ENCODE peak calls at places on chromosomes 11 and 22, in nine cellular contexts. H is activated CD4-positive, alpha-beta T cell treated with anti-CD3 and anti-CD28 coated beads for 36 hours; G is astrocyte of the spinal cord; S is HEK293T; W is NCI-H1930; M is Peyer's patch; N is NCI-H1105; C is left cardiac atrium; Z is aorta. I is an unnamed sample.

GRCh38 chr11:77087723-77088225 is 14.9 kb upstream of the OMP start:
- DNase-seq in H (no peak), G (no peak), S (no peak), W (no peak), M (peak), N (no peak), C (peak), Z (peak), I (no peak)

GRCh38 chr11:43802509-43802908 is 78.1 kb upstream of the ALKBH3 start:
- DNase-seq in H (no peak), G (no peak), S (peak), W (no peak), M (no peak), N (no peak), C (no peak), Z (no peak), I (peak)

GRCh38 chr11:115961168-115962003 is 457.2 kb upstream of the CADM1 start:
- DNase-seq in H (no peak), G (no peak), S (no peak), W (no peak), M (no peak), N (no peak), C (no peak), Z (no peak), I (no peak)

GRCh38 chr11:79199729-79200354 is 241.0 kb downstream of the TENM4 start:
- DNase-seq in H (no peak), G (no peak), S (no peak), W (no peak), M (no peak), N (no peak), C (no peak), Z (no peak), I (no peak)

GRCh38 chr11:12569499-12570040 is 104.7 kb upstream of the TEAD1 start:
- DNase-seq in H (no peak), G (peak), S (no peak), W (no peak), M (no peak), N (no peak), C (no peak), Z (no peak), I (no peak)

GRCh38 chr22:49812838-49813237 is 14.8 kb downstream of the BRD1 start:
- DNase-seq in H (no peak), G (no peak), S (no peak), W (no peak), M (no peak), N (no peak), C (no peak), Z (peak), I (no peak)

GRCh38 chr22:50665212-50665611 is 7.4 kb upstream of the SHANK3 start:
- DNase-seq in H (no peak), G (no peak), S (no peak), W (no peak), M (no peak), N (no peak), C (no peak), Z (peak), I (no peak)

GRCh38 chr22:32997295-32997694 is 60.9 kb downstream of the SYN3 start:
- DNase-seq in H (no peak), G (no peak), S (no peak), W (no peak), M (no peak), N (no peak), C (no peak), Z (no peak), I (no peak)

GRCh38 chr11:29530961-29531360 is 485.9 kb downstream of the KCNA4 start:
- DNase-seq in H (no peak), G (no peak), S (no peak), W (no peak), M (no peak), N (no peak), C (no peak), Z (no peak), I (no peak)

GRCh38 chr11:11510939-11511338 is 110.9 kb downstream of the GALNT18 start:
- DNase-seq in H (no peak), G (peak), S (no peak), W (peak), M (no peak), N (peak), C (peak), Z (no peak), I (no peak)

GRCh38 chr22:46549565-46549840 is 12.1 kb upstream of the CELSR1 start:
- DNase-seq in H (no peak), G (no peak), S (no peak), W (no peak), M (no peak), N (no peak), C (no peak), Z (peak), I (no peak)

GRCh38 chr11:6328321-6328720 is 8.0 kb upstream of the CAVIN3 start:
- DNase-seq in H (no peak), G (no peak), S (no peak), W (no peak), M (no peak), N (no peak), C (no peak), Z (no peak), I (no peak)

GRCh38 chr22:45069925-45070324 is 60.1 kb upstream of the PHF21B start:
- DNase-seq in H (peak), G (no peak), S (no peak), W (no peak), M (no peak), N (no peak), C (no peak), Z (no peak), I (no peak)

GRCh38 chr11:62439785-62440602 is 21.2 kb downstream of the SCGB1A1 start:
- DNase-seq in H (no peak), G (no peak), S (no peak), W (no peak), M (peak), N (no peak), C (peak), Z (peak), I (no peak)

GRCh38 chr22:40922484-40923303 is 28.5 kb upstream of the RBX1 start:
- DNase-seq in H (no peak), G (peak), S (peak), W (peak), M (no peak), N (peak), C (no peak), Z (no peak), I (peak)

GRCh38 chr11:12280199-12280837 is 97.1 kb upstream of the PARVA start:
- DNase-seq in H (no peak), G (no peak), S (no peak), W (no peak), M (peak), N (no peak), C (no peak), Z (no peak), I (no peak)

GRCh38 chr11:107508201-107508857 is 50.7 kb upstream of the CWF19L2 start:
- DNase-seq in H (no peak), G (no peak), S (no peak), W (no peak), M (no peak), N (no peak), C (no peak), Z (no peak), I (no peak)

GRCh38 chr22:25120093-25120561 is 79.5 kb upstream of the CRYBB3 start:
- DNase-seq in H (no peak), G (no peak), S (no peak), W (no peak), M (no peak), N (peak), C (no peak), Z (no peak), I (no peak)

GRCh38 chr22:38868886-38869381 is 3.1 kb downstream of the CBX6 start:
- DNase-seq in H (peak), G (peak), S (peak), W (peak), M (peak), N (peak), C (peak), Z (peak), I (peak)

GRCh38 chr11:575324-575995 is 810 bp upstream of the PHRF1 start:
- DNase-seq in H (no peak), G (peak), S (no peak), W (peak), M (no peak), N (peak), C (no peak), Z (no peak), I (peak)

I was measured in OCI-M1.